ENCODE peak calls at places on chromosome 16, in eight cellular contexts. One of them, this sample, is unnamed.

GRCh38 chr16:84699147-84699711 is 571 bp upstream of the USP10 start:
- DNase-seq in HL-60: no peak
- DNase-seq in ecto neural progenitor cell: no peak
- DNase-seq in NCI-H1436: no peak
- DNase-seq in T47D: peak
- DNase-seq in stimulated activated CD4-positive, alpha-beta T cell treated with anti-CD3 and anti-CD28 coated beads, Interleukin-15, amount 100 ng/mL, for 24 hours: peak
- DNase-seq in stimulated activated CD8-positive, alpha-beta memory T cell treated with anti-CD3 and anti-CD28 coated beads, Interleukin-2, amount 100 ng/mL, for 48 hours: peak
- DNase-seq in omental fat pad: no peak
- DNase-seq in this sample: peak

GRCh38 chr16:83954577-83955016 is 1.6 kb downstream of the OSGIN1 start:
- DNase-seq in HL-60: peak
- DNase-seq in ecto neural progenitor cell: no peak
- DNase-seq in NCI-H1436: no peak
- DNase-seq in T47D: peak
- DNase-seq in stimulated activated CD4-positive, alpha-beta T cell treated with anti-CD3 and anti-CD28 coated beads, Interleukin-15, amount 100 ng/mL, for 24 hours: no peak
- DNase-seq in stimulated activated CD8-positive, alpha-beta memory T cell treated with anti-CD3 and anti-CD28 coated beads, Interleukin-2, amount 100 ng/mL, for 48 hours: no peak
- DNase-seq in omental fat pad: no peak
- DNase-seq in this sample: no peak

GRCh38 chr16:77789085-77789611 is 784 bp downstream of the VAT1L start:
- DNase-seq in HL-60: no peak
- DNase-seq in ecto neural progenitor cell: no peak
- DNase-seq in NCI-H1436: no peak
- DNase-seq in T47D: no peak
- DNase-seq in stimulated activated CD4-positive, alpha-beta T cell treated with anti-CD3 and anti-CD28 coated beads, Interleukin-15, amount 100 ng/mL, for 24 hours: peak
- DNase-seq in stimulated activated CD8-positive, alpha-beta memory T cell treated with anti-CD3 and anti-CD28 coated beads, Interleukin-2, amount 100 ng/mL, for 48 hours: no peak
- DNase-seq in omental fat pad: no peak
- DNase-seq in this sample: peak

GRCh38 chr16:24208710-24209109 is 47.4 kb upstream of the CACNG3 start:
- DNase-seq in HL-60: no peak
- DNase-seq in ecto neural progenitor cell: peak
- DNase-seq in NCI-H1436: peak
- DNase-seq in T47D: no peak
- DNase-seq in stimulated activated CD4-positive, alpha-beta T cell treated with anti-CD3 and anti-CD28 coated beads, Interleukin-15, amount 100 ng/mL, for 24 hours: no peak
- DNase-seq in stimulated activated CD8-positive, alpha-beta memory T cell treated with anti-CD3 and anti-CD28 coated beads, Interleukin-2, amount 100 ng/mL, for 48 hours: no peak
- DNase-seq in omental fat pad: no peak
- DNase-seq in this sample: no peak

GRCh38 chr16:66751992-66752322 is 548 bp upstream of the DYNC1LI2 start:
- DNase-seq in HL-60: no peak
- DNase-seq in ecto neural progenitor cell: no peak
- DNase-seq in NCI-H1436: no peak
- DNase-seq in T47D: no peak
- DNase-seq in stimulated activated CD4-positive, alpha-beta T cell treated with anti-CD3 and anti-CD28 coated beads, Interleukin-15, amount 100 ng/mL, for 24 hours: no peak
- DNase-seq in stimulated activated CD8-positive, alpha-beta memory T cell treated with anti-CD3 and anti-CD28 coated beads, Interleukin-2, amount 100 ng/mL, for 48 hours: no peak
- DNase-seq in omental fat pad: no peak
- DNase-seq in this sample: no peak

GRCh38 chr16:27406729-27407128 is 4.8 kb downstream of the IL21R start:
- DNase-seq in HL-60: no peak
- DNase-seq in ecto neural progenitor cell: no peak
- DNase-seq in NCI-H1436: no peak
- DNase-seq in T47D: no peak
- DNase-seq in stimulated activated CD4-positive, alpha-beta T cell treated with anti-CD3 and anti-CD28 coated beads, Interleukin-15, amount 100 ng/mL, for 24 hours: peak
- DNase-seq in stimulated activated CD8-positive, alpha-beta memory T cell treated with anti-CD3 and anti-CD28 coated beads, Interleukin-2, amount 100 ng/mL, for 48 hours: no peak
- DNase-seq in omental fat pad: no peak
- DNase-seq in this sample: peak

GRCh38 chr16:2596747-2597559 is 59.1 kb downstream of the PDPK1 start:
- DNase-seq in HL-60: no peak
- DNase-seq in ecto neural progenitor cell: no peak
- DNase-seq in NCI-H1436: no peak
- DNase-seq in T47D: no peak
- DNase-seq in stimulated activated CD4-positive, alpha-beta T cell treated with anti-CD3 and anti-CD28 coated beads, Interleukin-15, amount 100 ng/mL, for 24 hours: no peak
- DNase-seq in stimulated activated CD8-positive, alpha-beta memory T cell treated with anti-CD3 and anti-CD28 coated beads, Interleukin-2, amount 100 ng/mL, for 48 hours: no peak
- DNase-seq in omental fat pad: no peak
- DNase-seq in this sample: no peak

GRCh38 chr16:31430380-31431052 is 2.4 kb upstream of the COX6A2 start:
- DNase-seq in HL-60: no peak
- DNase-seq in ecto neural progenitor cell: no peak
- DNase-seq in NCI-H1436: no peak
- DNase-seq in T47D: no peak
- DNase-seq in stimulated activated CD4-positive, alpha-beta T cell treated with anti-CD3 and anti-CD28 coated beads, Interleukin-15, amount 100 ng/mL, for 24 hours: no peak
- DNase-seq in stimulated activated CD8-positive, alpha-beta memory T cell treated with anti-CD3 and anti-CD28 coated beads, Interleukin-2, amount 100 ng/mL, for 48 hours: no peak
- DNase-seq in omental fat pad: no peak
- DNase-seq in this sample: no peak

GRCh38 chr16:54921229-54921824 is 9.3 kb upstream of the IRX5 start:
- DNase-seq in HL-60: peak
- DNase-seq in ecto neural progenitor cell: no peak
- DNase-seq in NCI-H1436: peak
- DNase-seq in T47D: peak
- DNase-seq in stimulated activated CD4-positive, alpha-beta T cell treated with anti-CD3 and anti-CD28 coated beads, Interleukin-15, amount 100 ng/mL, for 24 hours: no peak
- DNase-seq in stimulated activated CD8-positive, alpha-beta memory T cell treated with anti-CD3 and anti-CD28 coated beads, Interleukin-2, amount 100 ng/mL, for 48 hours: no peak
- DNase-seq in omental fat pad: no peak
- DNase-seq in this sample: no peak

GRCh38 chr16:53757971-53758609 is 54.1 kb downstream of the FTO start:
- DNase-seq in HL-60: no peak
- DNase-seq in ecto neural progenitor cell: no peak
- DNase-seq in NCI-H1436: no peak
- DNase-seq in T47D: no peak
- DNase-seq in stimulated activated CD4-positive, alpha-beta T cell treated with anti-CD3 and anti-CD28 coated beads, Interleukin-15, amount 100 ng/mL, for 24 hours: no peak
- DNase-seq in stimulated activated CD8-positive, alpha-beta memory T cell treated with anti-CD3 and anti-CD28 coated beads, Interleukin-2, amount 100 ng/mL, for 48 hours: no peak
- DNase-seq in omental fat pad: no peak
- DNase-seq in this sample: no peak

GRCh38 chr16:87978127-87978526 is 26.9 kb downstream of the BANP start:
- DNase-seq in HL-60: no peak
- DNase-seq in ecto neural progenitor cell: no peak
- DNase-seq in NCI-H1436: no peak
- DNase-seq in T47D: no peak
- DNase-seq in stimulated activated CD4-positive, alpha-beta T cell treated with anti-CD3 and anti-CD28 coated beads, Interleukin-15, amount 100 ng/mL, for 24 hours: no peak
- DNase-seq in stimulated activated CD8-positive, alpha-beta memory T cell treated with anti-CD3 and anti-CD28 coated beads, Interleukin-2, amount 100 ng/mL, for 48 hours: no peak
- DNase-seq in omental fat pad: no peak
- DNase-seq in this sample: no peak

GRCh38 chr16:21083729-21084268 is 66.8 kb downstream of the DNAH3 start:
- DNase-seq in HL-60: peak
- DNase-seq in ecto neural progenitor cell: peak
- DNase-seq in NCI-H1436: peak
- DNase-seq in T47D: peak
- DNase-seq in stimulated activated CD4-positive, alpha-beta T cell treated with anti-CD3 and anti-CD28 coated beads, Interleukin-15, amount 100 ng/mL, for 24 hours: peak
- DNase-seq in stimulated activated CD8-positive, alpha-beta memory T cell treated with anti-CD3 and anti-CD28 coated beads, Interleukin-2, amount 100 ng/mL, for 48 hours: peak
- DNase-seq in omental fat pad: peak
- DNase-seq in this sample: peak

GRCh38 chr16:19291459-19291858 is 5.9 kb downstream of the CLEC19A start:
- DNase-seq in HL-60: no peak
- DNase-seq in ecto neural progenitor cell: peak
- DNase-seq in NCI-H1436: no peak
- DNase-seq in T47D: no peak
- DNase-seq in stimulated activated CD4-positive, alpha-beta T cell treated with anti-CD3 and anti-CD28 coated beads, Interleukin-15, amount 100 ng/mL, for 24 hours: peak
- DNase-seq in stimulated activated CD8-positive, alpha-beta memory T cell treated with anti-CD3 and anti-CD28 coated beads, Interleukin-2, amount 100 ng/mL, for 48 hours: no peak
- DNase-seq in omental fat pad: no peak
- DNase-seq in this sample: peak

GRCh38 chr16:28105954-28106353 is 42.4 kb upstream of the GSG1L start:
- DNase-seq in HL-60: no peak
- DNase-seq in ecto neural progenitor cell: no peak
- DNase-seq in NCI-H1436: no peak
- DNase-seq in T47D: no peak
- DNase-seq in stimulated activated CD4-positive, alpha-beta T cell treated with anti-CD3 and anti-CD28 coated beads, Interleukin-15, amount 100 ng/mL, for 24 hours: no peak
- DNase-seq in stimulated activated CD8-positive, alpha-beta memory T cell treated with anti-CD3 and anti-CD28 coated beads, Interleukin-2, amount 100 ng/mL, for 48 hours: no peak
- DNase-seq in omental fat pad: no peak
- DNase-seq in this sample: no peak

GRCh38 chr16:50994995-50995394 is 156.1 kb downstream of the SALL1 start:
- DNase-seq in HL-60: no peak
- DNase-seq in ecto neural progenitor cell: no peak
- DNase-seq in NCI-H1436: no peak
- DNase-seq in T47D: no peak
- DNase-seq in stimulated activated CD4-positive, alpha-beta T cell treated with anti-CD3 and anti-CD28 coated beads, Interleukin-15, amount 100 ng/mL, for 24 hours: no peak
- DNase-seq in stimulated activated CD8-positive, alpha-beta memory T cell treated with anti-CD3 and anti-CD28 coated beads, Interleukin-2, amount 100 ng/mL, for 48 hours: no peak
- DNase-seq in omental fat pad: no peak
- DNase-seq in this sample: no peak

GRCh38 chr16:1021553-1022160 is 40.1 kb downstream of the SOX8 start:
- DNase-seq in HL-60: no peak
- DNase-seq in ecto neural progenitor cell: no peak
- DNase-seq in NCI-H1436: no peak
- DNase-seq in T47D: no peak
- DNase-seq in stimulated activated CD4-positive, alpha-beta T cell treated with anti-CD3 and anti-CD28 coated beads, Interleukin-15, amount 100 ng/mL, for 24 hours: no peak
- DNase-seq in stimulated activated CD8-positive, alpha-beta memory T cell treated with anti-CD3 and anti-CD28 coated beads, Interleukin-2, amount 100 ng/mL, for 48 hours: no peak
- DNase-seq in omental fat pad: no peak
- DNase-seq in this sample: no peak

GRCh38 chr16:69918241-69918640 is 32.9 kb upstream of the CLEC18A start:
- DNase-seq in HL-60: no peak
- DNase-seq in ecto neural progenitor cell: no peak
- DNase-seq in NCI-H1436: no peak
- DNase-seq in T47D: no peak
- DNase-seq in stimulated activated CD4-positive, alpha-beta T cell treated with anti-CD3 and anti-CD28 coated beads, Interleukin-15, amount 100 ng/mL, for 24 hours: no peak
- DNase-seq in stimulated activated CD8-positive, alpha-beta memory T cell treated with anti-CD3 and anti-CD28 coated beads, Interleukin-2, amount 100 ng/mL, for 48 hours: no peak
- DNase-seq in omental fat pad: no peak
- DNase-seq in this sample: no peak

GRCh38 chr16:68377667-68378420 is 67.0 kb downstream of the PRMT7 start:
- DNase-seq in HL-60: no peak
- DNase-seq in ecto neural progenitor cell: no peak
- DNase-seq in NCI-H1436: no peak
- DNase-seq in T47D: peak
- DNase-seq in stimulated activated CD4-positive, alpha-beta T cell treated with anti-CD3 and anti-CD28 coated beads, Interleukin-15, amount 100 ng/mL, for 24 hours: no peak
- DNase-seq in stimulated activated CD8-positive, alpha-beta memory T cell treated with anti-CD3 and anti-CD28 coated beads, Interleukin-2, amount 100 ng/mL, for 48 hours: no peak
- DNase-seq in omental fat pad: no peak
- DNase-seq in this sample: no peak

GRCh38 chr16:30142672-30143346 is 19.8 kb upstream of the MAPK3 start:
- DNase-seq in HL-60: peak
- DNase-seq in ecto neural progenitor cell: no peak
- DNase-seq in NCI-H1436: peak
- DNase-seq in T47D: peak
- DNase-seq in stimulated activated CD4-positive, alpha-beta T cell treated with anti-CD3 and anti-CD28 coated beads, Interleukin-15, amount 100 ng/mL, for 24 hours: peak
- DNase-seq in stimulated activated CD8-positive, alpha-beta memory T cell treated with anti-CD3 and anti-CD28 coated beads, Interleukin-2, amount 100 ng/mL, for 48 hours: no peak
- DNase-seq in omental fat pad: no peak
- DNase-seq in this sample: peak

GRCh38 chr16:66617010-66617434 is 12.5 kb downstream of the CMTM3 start:
- DNase-seq in HL-60: no peak
- DNase-seq in ecto neural progenitor cell: no peak
- DNase-seq in NCI-H1436: no peak
- DNase-seq in T47D: no peak
- DNase-seq in stimulated activated CD4-positive, alpha-beta T cell treated with anti-CD3 and anti-CD28 coated beads, Interleukin-15, amount 100 ng/mL, for 24 hours: no peak
- DNase-seq in stimulated activated CD8-positive, alpha-beta memory T cell treated with anti-CD3 and anti-CD28 coated beads, Interleukin-2, amount 100 ng/mL, for 48 hours: no peak
- DNase-seq in omental fat pad: no peak
- DNase-seq in this sample: no peak

GRCh38 chr16:1290032-1290431 is 19.4 kb upstream of the UBE2I start:
- DNase-seq in HL-60: peak
- DNase-seq in ecto neural progenitor cell: no peak
- DNase-seq in NCI-H1436: no peak
- DNase-seq in T47D: no peak
- DNase-seq in stimulated activated CD4-positive, alpha-beta T cell treated with anti-CD3 and anti-CD28 coated beads, Interleukin-15, amount 100 ng/mL, for 24 hours: no peak
- DNase-seq in stimulated activated CD8-positive, alpha-beta memory T cell treated with anti-CD3 and anti-CD28 coated beads, Interleukin-2, amount 100 ng/mL, for 48 hours: no peak
- DNase-seq in omental fat pad: no peak
- DNase-seq in this sample: no peak

GRCh38 chr16:2497116-2497630 is 16.6 kb upstream of the ATP6V0C start:
- DNase-seq in HL-60: no peak
- DNase-seq in ecto neural progenitor cell: no peak
- DNase-seq in NCI-H1436: no peak
- DNase-seq in T47D: no peak
- DNase-seq in stimulated activated CD4-positive, alpha-beta T cell treated with anti-CD3 and anti-CD28 coated beads, Interleukin-15, amount 100 ng/mL, for 24 hours: no peak
- DNase-seq in stimulated activated CD8-positive, alpha-beta memory T cell treated with anti-CD3 and anti-CD28 coated beads, Interleukin-2, amount 100 ng/mL, for 48 hours: no peak
- DNase-seq in omental fat pad: no peak
- DNase-seq in this sample: no peak

GRCh38 chr16:12017583-12017982 is 41.0 kb downstream of the SNX29 start:
- DNase-seq in HL-60: no peak
- DNase-seq in ecto neural progenitor cell: no peak
- DNase-seq in NCI-H1436: no peak
- DNase-seq in T47D: no peak
- DNase-seq in stimulated activated CD4-positive, alpha-beta T cell treated with anti-CD3 and anti-CD28 coated beads, Interleukin-15, amount 100 ng/mL, for 24 hours: no peak
- DNase-seq in stimulated activated CD8-positive, alpha-beta memory T cell treated with anti-CD3 and anti-CD28 coated beads, Interleukin-2, amount 100 ng/mL, for 48 hours: no peak
- DNase-seq in omental fat pad: no peak
- DNase-seq in this sample: no peak

GRCh38 chr16:27097671-27098275 is 31.0 kb downstream of the C16orf82 start:
- DNase-seq in HL-60: no peak
- DNase-seq in ecto neural progenitor cell: no peak
- DNase-seq in NCI-H1436: no peak
- DNase-seq in T47D: no peak
- DNase-seq in stimulated activated CD4-positive, alpha-beta T cell treated with anti-CD3 and anti-CD28 coated beads, Interleukin-15, amount 100 ng/mL, for 24 hours: no peak
- DNase-seq in stimulated activated CD8-positive, alpha-beta memory T cell treated with anti-CD3 and anti-CD28 coated beads, Interleukin-2, amount 100 ng/mL, for 48 hours: no peak
- DNase-seq in omental fat pad: no peak
- DNase-seq in this sample: no peak

GRCh38 chr16:3094289-3095027 is 4.6 kb downstream of the ZSCAN10 start:
- DNase-seq in HL-60: peak
- DNase-seq in ecto neural progenitor cell: no peak
- DNase-seq in NCI-H1436: peak
- DNase-seq in T47D: peak
- DNase-seq in stimulated activated CD4-positive, alpha-beta T cell treated with anti-CD3 and anti-CD28 coated beads, Interleukin-15, amount 100 ng/mL, for 24 hours: peak
- DNase-seq in stimulated activated CD8-positive, alpha-beta memory T cell treated with anti-CD3 and anti-CD28 coated beads, Interleukin-2, amount 100 ng/mL, for 48 hours: no peak
- DNase-seq in omental fat pad: no peak
- DNase-seq in this sample: peak

GRCh38 chr16:28309811-28310311 is 17.5 kb downstream of the SBK1 start:
- DNase-seq in HL-60: no peak
- DNase-seq in ecto neural progenitor cell: no peak
- DNase-seq in NCI-H1436: no peak
- DNase-seq in T47D: no peak
- DNase-seq in stimulated activated CD4-positive, alpha-beta T cell treated with anti-CD3 and anti-CD28 coated beads, Interleukin-15, amount 100 ng/mL, for 24 hours: peak
- DNase-seq in stimulated activated CD8-positive, alpha-beta memory T cell treated with anti-CD3 and anti-CD28 coated beads, Interleukin-2, amount 100 ng/mL, for 48 hours: peak
- DNase-seq in omental fat pad: no peak
- DNase-seq in this sample: peak

GRCh38 chr16:49116873-49117272 is 164.8 kb downstream of the CBLN1 start:
- DNase-seq in HL-60: no peak
- DNase-seq in ecto neural progenitor cell: no peak
- DNase-seq in NCI-H1436: no peak
- DNase-seq in T47D: no peak
- DNase-seq in stimulated activated CD4-positive, alpha-beta T cell treated with anti-CD3 and anti-CD28 coated beads, Interleukin-15, amount 100 ng/mL, for 24 hours: no peak
- DNase-seq in stimulated activated CD8-positive, alpha-beta memory T cell treated with anti-CD3 and anti-CD28 coated beads, Interleukin-2, amount 100 ng/mL, for 48 hours: no peak
- DNase-seq in omental fat pad: no peak
- DNase-seq in this sample: no peak